ENCODE peak calls at places on chromosomes 3 and 15, in six cellular contexts. U is neuronal stem cell, F is IMR-90, D is H9, K is mesenchymal stem cell, O is H1. H is an unnamed sample.
A peak's percentile ranks its signal among the peaks of the same experiment; 100 is the strongest.

GRCh38 chr3:196502775-196503181 is 790 bp downstream of the RNF168 start:
- DNase-seq in D (no peak), F (peak; percentile 92), U (peak; percentile 30), K (peak; percentile 89), O (no peak), H (peak; percentile 73)

GRCh38 chr3:108757404-108757982 is at the start of gene RETNLB:
- DNase-seq in D (no peak), U (no peak), O (no peak), F (no peak), K (no peak), H (no peak)

GRCh38 chr3:177196473-177197040 is 725 bp downstream of the TBL1XR1 start:
- DNase-seq in U (peak; percentile 49), F (peak; percentile 44), D (no peak), K (peak; percentile 57), O (no peak), H (no peak)

GRCh38 chr3:170493712-170494182 is 75.1 kb downstream of the CLDN11 start:
- DNase-seq in F (peak; percentile 82), D (no peak), O (no peak), K (peak; percentile 72), U (no peak), H (no peak)

GRCh38 chr15:55247276-55247675 is 42.3 kb downstream of the RAB27A start:
- DNase-seq in F (no peak), U (no peak), D (no peak), K (peak; percentile 52), O (no peak), H (peak; percentile 76)

GRCh38 chr15:34241376-34242350 is 16.8 kb downstream of the EMC4 start:
- DNase-seq in O (no peak), U (no peak), F (peak; percentile 51), K (peak; percentile 55), D (no peak), H (peak; percentile 9)

GRCh38 chr15:58185439-58185838 is 47.3 kb downstream of the AQP9 start:
- DNase-seq in K (no peak), F (no peak), O (no peak), U (no peak), D (no peak), H (no peak)

GRCh38 chr15:101045835-101046691 is 126.9 kb downstream of the LRRK1 start:
- DNase-seq in U (no peak), K (no peak), O (no peak), F (no peak), D (peak; percentile 16), H (no peak)

GRCh38 chr3:15932348-15933300 is 134.8 kb upstream of the ANKRD28 start:
- DNase-seq in F (peak; percentile 7), U (no peak), O (no peak), K (peak; percentile 4), D (no peak), H (no peak)

GRCh38 chr15:100835626-100836025 is 44.0 kb upstream of the ALDH1A3 start:
- DNase-seq in K (no peak), F (peak; percentile 48), U (no peak), D (no peak), O (no peak), H (no peak)

GRCh38 chr3:117193390-117193789 is 483.8 kb downstream of the TUSC7 start:
- DNase-seq in O (no peak), D (no peak), U (no peak), F (no peak), K (no peak), H (no peak)

GRCh38 chr3:88031543-88032148 is 27.2 kb downstream of the CGGBP1 start:
- DNase-seq in K (peak; percentile 65), O (no peak), U (no peak), D (no peak), F (peak; percentile 27), H (no peak)

GRCh38 chr3:14145236-14145635 is 20.4 kb downstream of the TMEM43 start:
- DNase-seq in K (peak; percentile 59), U (no peak), O (no peak), D (peak; percentile 19), F (peak; percentile 60), H (peak; percentile 56)

GRCh38 chr15:28984421-28985375 is 98.9 kb downstream of the APBA2 start:
- DNase-seq in F (peak; percentile 82), O (no peak), U (peak; percentile 50), D (no peak), K (peak; percentile 89), H (no peak)

GRCh38 chr3:32420138-32420981 is 28.7 kb downstream of the CMTM7 start:
- DNase-seq in F (peak; percentile 62), O (peak; percentile 51), D (peak; percentile 78), U (no peak), K (no peak), H (peak; percentile 53)

GRCh38 chr3:108489776-108490175 is 20.6 kb downstream of the MYH15 start:
- DNase-seq in D (peak; percentile 34), F (peak; percentile 51), U (peak; percentile 64), K (peak; percentile 65), O (no peak), H (peak; percentile 84)

GRCh38 chr3:168655591-168655990 is 559.9 kb upstream of the GOLIM4 start:
- DNase-seq in F (no peak), O (no peak), K (no peak), U (no peak), D (no peak), H (no peak)

GRCh38 chr3:46852839-46853355 is 10.3 kb downstream of the MYL3 start:
- DNase-seq in D (no peak), O (no peak), F (no peak), K (no peak), U (no peak), H (no peak)

GRCh38 chr3:170772135-170772534 is 97.9 kb downstream of the RPL22L1 start:
- DNase-seq in D (no peak), F (no peak), K (no peak), O (no peak), U (no peak), H (no peak)

GRCh38 chr3:114706591-114707224 is 412.9 kb downstream of the TIGIT start:
- DNase-seq in F (peak; percentile 86), O (no peak), D (no peak), K (peak; percentile 38), U (no peak), H (peak; percentile 64)

GRCh38 chr3:14468621-14468981 is 66.2 kb downstream of the SLC6A6 start:
- DNase-seq in U (no peak), D (no peak), K (no peak), F (no peak), O (no peak), H (no peak)

GRCh38 chr15:26899658-26900057 is 32.8 kb downstream of the GABRA5 start:
- DNase-seq in D (no peak), F (no peak), U (no peak), K (no peak), O (no peak), H (no peak)

GRCh38 chr3:78979083-78979482 is 788.7 kb downstream of the ROBO1 start:
- DNase-seq in D (no peak), U (peak; percentile 77), K (no peak), O (no peak), F (no peak), H (no peak)

DNA sequence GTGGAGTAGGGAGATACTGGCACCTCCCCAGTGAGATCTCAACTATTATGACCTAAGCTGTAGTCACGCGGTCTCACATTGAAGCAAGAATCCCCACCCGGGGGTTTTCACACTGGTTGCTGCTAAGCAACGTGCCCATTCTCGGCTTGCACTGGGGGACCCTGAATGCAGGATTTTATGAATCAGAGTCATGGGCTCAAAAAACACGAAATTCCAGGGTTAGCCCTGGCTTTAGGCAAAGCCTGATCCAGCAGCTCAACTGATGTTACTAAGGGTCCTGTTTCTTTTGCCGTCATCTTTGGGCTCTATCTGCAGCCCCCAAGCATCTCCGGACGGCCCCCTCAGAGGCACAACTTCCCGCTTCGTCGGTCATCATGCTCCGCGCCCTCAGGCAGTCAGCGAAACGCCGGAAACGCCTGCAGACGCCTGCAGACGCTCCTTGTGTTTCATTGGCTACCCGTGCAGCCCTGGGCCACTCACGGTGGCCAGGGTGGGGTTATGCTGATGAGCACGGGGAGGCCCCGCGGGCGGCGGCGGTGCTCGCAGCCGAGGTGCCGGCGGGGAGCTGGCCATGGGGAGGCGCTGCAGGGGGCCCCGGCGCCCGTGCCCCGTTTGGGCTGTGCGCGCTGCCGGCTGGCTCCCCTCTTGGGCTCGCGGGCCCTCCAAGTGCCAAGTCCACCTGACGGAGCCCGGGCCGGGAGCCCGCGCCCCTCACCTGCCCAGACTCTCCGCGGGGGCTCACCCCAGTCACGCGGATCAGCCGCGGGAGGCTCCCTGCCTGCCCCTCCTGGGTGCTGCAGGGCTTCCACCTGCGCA is 25.8 kb downstream of the EFCC1 start:
- DNase-seq in D (peak; percentile 93), F (peak; percentile 48), O (peak; percentile 73), U (peak; percentile 73), K (peak; percentile 84), H (peak; percentile 91)
- H4K8ac ChIP-seq in D (no peak overlapping the region), F (peak overlapping the region; percentile 54), O (peak overlapping the region; percentile 63), U (no peak overlapping the region), K (peak overlapping the region; percentile 93), H (peak overlapping the region; percentile 30)

DNA sequence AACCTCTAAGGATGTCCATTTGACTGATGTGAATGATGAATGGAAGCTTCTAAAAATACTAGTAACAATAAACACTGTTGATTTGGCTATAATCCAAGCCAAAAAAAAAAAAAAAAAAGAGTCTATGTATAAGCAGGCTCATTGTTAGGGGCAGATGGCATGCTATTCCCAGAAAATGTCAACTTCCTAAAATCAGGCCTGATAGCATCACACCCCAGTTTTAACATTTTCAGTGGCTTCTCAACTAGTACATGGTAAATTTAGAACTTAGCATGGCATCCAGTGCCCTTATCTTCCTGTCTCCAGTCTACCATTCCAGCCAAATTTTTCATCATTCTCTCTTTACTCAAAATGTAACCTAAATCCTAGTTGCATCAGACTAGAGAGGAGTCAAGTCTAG is 288.1 kb upstream of the ZNF385D start:
- DNase-seq in O (no peak), F (no peak), D (no peak), K (no peak), U (no peak), H (no peak)
- H3K14ac ChIP-seq in O (no peak overlapping the region), F (no peak overlapping the region), D (no peak overlapping the region), K (no peak overlapping the region), U (no peak overlapping the region), H (no peak overlapping the region)

DNA sequence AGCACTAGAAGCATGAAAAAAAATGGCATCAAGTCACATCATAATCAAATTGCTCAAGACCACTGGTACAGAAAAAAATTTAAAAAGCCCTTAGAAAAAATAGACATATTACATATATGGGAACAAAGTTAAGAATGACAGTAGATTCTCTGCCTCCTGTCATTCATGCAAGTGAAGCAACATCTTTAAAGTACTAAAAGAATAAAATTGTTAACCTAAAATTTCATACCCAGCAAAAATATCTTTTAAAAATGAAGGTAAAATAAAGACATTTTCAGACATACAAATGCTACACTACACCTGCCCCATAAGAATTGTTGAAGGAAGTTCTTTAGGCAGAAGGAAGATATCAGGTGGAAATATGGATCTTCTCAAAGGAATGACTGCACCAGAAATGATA is 55.9 kb downstream of the THSD4 start:
- DNase-seq in K (no peak), F (no peak), D (no peak), U (no peak), O (no peak), H (no peak)
- H4K8ac ChIP-seq in K (no peak overlapping the region), F (no peak overlapping the region), D (no peak overlapping the region), U (no peak overlapping the region), O (no peak overlapping the region), H (no peak overlapping the region)

DNA sequence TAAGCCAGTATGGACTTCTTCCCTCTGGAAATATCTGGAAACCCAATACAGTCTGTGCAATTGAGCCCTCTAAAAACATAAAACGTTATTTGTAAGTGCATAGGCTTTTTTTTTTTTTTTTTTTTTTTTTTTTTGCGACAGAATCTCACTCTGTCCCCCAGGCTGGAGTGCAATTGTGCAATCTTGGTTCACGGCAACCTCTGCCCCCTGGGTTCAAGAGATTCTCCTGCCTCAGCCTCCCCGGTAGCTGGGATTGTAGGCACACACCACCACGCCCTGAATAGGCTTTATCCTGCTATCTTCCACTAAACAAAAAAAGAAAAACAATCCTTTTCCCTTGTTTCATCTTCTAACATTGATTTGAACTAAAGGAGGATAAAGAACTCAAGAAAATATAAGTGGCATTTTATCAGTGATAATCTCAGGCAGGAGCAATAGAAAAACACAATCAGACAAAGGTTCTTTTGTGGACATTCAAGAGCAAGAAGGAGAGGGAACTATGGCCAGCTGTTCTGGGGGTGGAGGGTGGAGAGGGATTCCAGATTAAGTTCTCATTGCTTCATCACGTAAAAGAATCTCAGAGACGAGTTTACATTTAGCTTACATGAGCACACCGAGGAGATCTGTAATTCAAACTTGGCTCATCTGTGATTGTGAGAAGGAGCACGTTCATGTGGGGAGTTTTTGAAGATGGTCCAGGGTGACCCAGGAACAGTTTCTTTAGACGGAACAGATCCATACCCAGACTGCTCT is 68.6 kb downstream of the ITGB5 start:
- DNase-seq in U (no peak), D (no peak), O (no peak), K (peak; percentile 59), F (peak; percentile 97), H (no peak)
- H3K14ac ChIP-seq in U (no peak overlapping the region), D (no peak overlapping the region), O (no peak overlapping the region), K (no peak overlapping the region), F (peak overlapping the region; percentile 63), H (no peak overlapping the region)

H was measured in trophoblast cell.